ENCODE peak calls at places on chromosome X, in six cellular contexts. B is C1 segment of cervical spinal cord, K is HCEC 1CT, P is PC-3, D is A673, H is ureter. N is an unnamed sample.

GRCh38 chrX:68698955-68699354 is 51.5 kb downstream of the STARD8 start:
- DNase-seq in B (no peak), K (no peak), P (no peak), D (no peak), H (no peak), N (no peak)

GRCh38 chrX:94937491-94937890 is 1263.5 kb downstream of the FAM133A start:
- DNase-seq in B (no peak), K (no peak), P (peak; percentile 12), D (no peak), H (no peak), N (no peak)

GRCh38 chrX:150903110-150903508 is 4.6 kb upstream of the CD99L2 start:
- DNase-seq in B (no peak), K (no peak), P (no peak), D (no peak), H (no peak), N (peak; percentile 87)

GRCh38 chrX:134932528-134933217 is 58.1 kb upstream of the SMIM10 start:
- DNase-seq in B (no peak), K (peak; percentile 77), P (peak; percentile 56), D (no peak), H (no peak), N (no peak)

GRCh38 chrX:75781618-75782017 is 3.4 kb downstream of the MAGEE2 start:
- DNase-seq in B (no peak), K (no peak), P (no peak), D (no peak), H (no peak), N (no peak)

GRCh38 chrX:45619290-45619689 is 418.6 kb upstream of the DIPK2B start:
- DNase-seq in B (no peak), K (peak; percentile 12), P (no peak), D (peak; percentile 74), H (no peak), N (no peak)

GRCh38 chrX:49175875-49176274 is 4.2 kb downstream of the PLP2 start:
- DNase-seq in B (no peak), K (no peak), P (no peak), D (no peak), H (no peak), N (no peak)

GRCh38 chrX:9278475-9279270 is 186.2 kb upstream of the TBL1X start:
- DNase-seq in B (no peak), K (peak; percentile 1), P (no peak), D (no peak), H (no peak), N (no peak)

GRCh38 chrX:32139463-32139862 is 1067.6 kb upstream of the FTHL17 start:
- DNase-seq in B (no peak), K (no peak), P (no peak), D (no peak), H (no peak), N (no peak)

GRCh38 chrX:53086464-53086863 is 4.3 kb downstream of the TSPYL2 start:
- DNase-seq in B (no peak), K (no peak), P (no peak), D (no peak), H (peak; percentile 67), N (no peak)

GRCh38 chrX:153875391-153876111 is 10.4 kb downstream of the L1CAM start:
- DNase-seq in B (no peak), K (no peak), P (peak; percentile 54), D (peak; percentile 56), H (peak; percentile 62), N (peak; percentile 86)

GRCh38 chrX:15498741-15499140 is 1.9 kb upstream of the BMX start:
- DNase-seq in B (no peak), K (no peak), P (no peak), D (no peak), H (no peak), N (no peak)

N was measured in HAP-1.